ENCODE peak calls at places on chromosomes 7 and 10, in seven cellular contexts. Q, J, D, W, R, F and O are unnamed samples.
A peak's percentile ranks its signal among the peaks of the same experiment; 100 is the strongest.

GRCh38 chr7:128115821-128116723 is 84.8 kb upstream of the LRRC4 start:
- DNase-seq in Q (peak; percentile 22), R (no peak), D (peak; percentile 68), W (no peak), F (no peak), J (no peak), O (no peak)

GRCh38 chr10:132640326-132641125 is 102.9 kb downstream of the INPP5A start:
- DNase-seq in Q (no peak), W (no peak), F (no peak), J (no peak), R (peak; percentile 40), D (peak; percentile 74), O (no peak)

GRCh38 chr10:110414563-110415309 is 83.0 kb upstream of the DUSP5 start:
- DNase-seq in Q (peak; percentile 82), R (no peak), F (no peak), W (peak; percentile 79), J (no peak), D (no peak), O (peak; percentile 94)

GRCh38 chr10:123009105-123009805 is 449 bp downstream of the ACADSB start:
- DNase-seq in F (no peak), J (peak; percentile 41), D (no peak), Q (no peak), R (peak; percentile 60), W (peak; percentile 21), O (no peak)

GRCh38 chr7:107879400-107880035 is 11.5 kb upstream of the DLD start:
- DNase-seq in W (peak; percentile 70), F (no peak), D (no peak), Q (peak; percentile 26), R (no peak), J (peak; percentile 79), O (peak; percentile 62)

GRCh38 chr10:91472911-91473310 is 62.8 kb downstream of the HECTD2 start:
- DNase-seq in R (no peak), W (no peak), Q (no peak), D (no peak), F (no peak), J (no peak), O (no peak)

GRCh38 chr7:5696346-5697100 is 84.9 kb downstream of the RNF216 start:
- DNase-seq in W (no peak), R (no peak), J (no peak), Q (no peak), F (no peak), D (peak; percentile 64), O (no peak)

GRCh38 chr7:155886391-155887173 is 74.3 kb upstream of the SHH start:
- DNase-seq in Q (no peak), F (no peak), R (peak; percentile 42), D (peak; percentile 84), J (no peak), W (no peak), O (no peak)

GRCh38 chr10:17599089-17599488 is 18.1 kb downstream of the HACD1 start:
- DNase-seq in J (peak; percentile 48), W (peak; percentile 39), R (no peak), D (no peak), Q (no peak), F (no peak), O (peak; percentile 39)

GRCh38 chr7:120216947-120217346 is 56.0 kb upstream of the KCND2 start:
- DNase-seq in Q (peak; percentile 14), D (no peak), F (no peak), R (no peak), W (no peak), J (no peak), O (no peak)

GRCh38 chr10:80144302-80145131 is 12.0 kb downstream of the PLAC9 start:
- DNase-seq in Q (no peak), F (no peak), J (no peak), D (no peak), W (no peak), R (peak; percentile 65), O (peak; percentile 47)

GRCh38 chr10:86961481-86962091 is 3.2 kb downstream of the SNCG start:
- DNase-seq in J (peak; percentile 67), W (peak; percentile 38), D (peak; percentile 74), R (no peak), Q (no peak), F (no peak), O (peak; percentile 54)

GRCh38 chr10:3902809-3903410 is 117.9 kb upstream of the KLF6 start:
- DNase-seq in Q (no peak), J (peak; percentile 58), W (peak; percentile 68), R (no peak), F (no peak), D (no peak), O (no peak)

GRCh38 chr7:94510582-94511456 is 1.2 kb downstream of the CASD1 start:
- DNase-seq in J (peak; percentile 64), F (no peak), R (peak; percentile 68), W (peak; percentile 35), Q (no peak), D (no peak), O (peak; percentile 92)

GRCh38 chr10:649798-650690 is 39.4 kb downstream of the DIP2C start:
- DNase-seq in D (peak; percentile 81), J (peak; percentile 11), R (no peak), Q (no peak), W (peak; percentile 11), F (no peak), O (no peak)

GRCh38 chr7:158700008-158700407 is 4.6 kb downstream of the NCAPG2 start:
- DNase-seq in W (no peak), Q (no peak), D (no peak), R (no peak), J (no peak), F (no peak), O (peak; percentile 67)

GRCh38 chr10:59384761-59385160 is 22.4 kb upstream of the FAM13C start:
- DNase-seq in R (no peak), D (no peak), W (no peak), F (no peak), J (no peak), Q (no peak), O (no peak)

GRCh38 chr7:70693690-70694356 is 438.1 kb upstream of the GALNT17 start:
- DNase-seq in J (peak; percentile 76), Q (no peak), F (no peak), R (peak; percentile 95), W (peak; percentile 66), D (peak; percentile 92), O (peak; percentile 93)

GRCh38 chr10:71727429-71728217 is 8.0 kb upstream of the C10orf105 start:
- DNase-seq in R (peak; percentile 81), W (peak; percentile 40), F (no peak), J (peak; percentile 30), Q (no peak), D (no peak), O (peak; percentile 90)

GRCh38 chr7:134891262-134892001 is 94.9 kb upstream of the AGBL3 start:
- DNase-seq in F (no peak), J (peak; percentile 98), R (peak; percentile 88), Q (peak; percentile 89), D (no peak), W (peak; percentile 79), O (peak; percentile 98)

GRCh38 chr7:30252885-30253795 is 31.3 kb upstream of the ZNRF2 start:
- DNase-seq in J (no peak), D (no peak), F (no peak), R (peak; percentile 77), W (peak; percentile 18), Q (no peak), O (peak; percentile 91)

GRCh38 chr10:5525581-5526271 is 965 bp downstream of the CALML3 start:
- DNase-seq in F (no peak), R (peak; percentile 44), D (peak; percentile 86), J (no peak), W (no peak), Q (peak; percentile 66), O (no peak)

GRCh38 chr7:48887500-48887899 is 36.8 kb upstream of the CDC14C start:
- DNase-seq in F (no peak), R (peak; percentile 60), Q (peak; percentile 16), D (no peak), J (no peak), W (no peak), O (peak; percentile 35)

GRCh38 chr7:44709945-44710596 is 38.6 kb upstream of the ZMIZ2 start:
- DNase-seq in J (no peak), D (no peak), Q (no peak), W (no peak), R (no peak), F (no peak), O (no peak)

GRCh38 chr7:70634610-70635068 is 497.3 kb upstream of the GALNT17 start:
- DNase-seq in R (no peak), J (peak; percentile 74), D (no peak), Q (no peak), F (no peak), W (peak; percentile 96), O (no peak)

GRCh38 chr10:123278445-123278844 is 124.2 kb downstream of the BUB3 start:
- DNase-seq in R (no peak), D (no peak), J (no peak), W (no peak), F (no peak), Q (no peak), O (no peak)

GRCh38 chr10:31774291-31774900 is 154.2 kb downstream of the ARHGAP12 start:
- DNase-seq in D (no peak), W (peak; percentile 67), F (no peak), R (no peak), J (peak; percentile 53), Q (no peak), O (no peak)

GRCh38 chr7:2520808-2521146 is 1.2 kb downstream of the LFNG start:
- DNase-seq in D (no peak), F (no peak), R (no peak), J (peak; percentile 52), W (peak; percentile 47), Q (no peak), O (no peak)

GRCh38 chr7:127348247-127348631 is 44.3 kb downstream of the ZNF800 start:
- DNase-seq in W (no peak), Q (no peak), J (peak; percentile 9), D (no peak), F (no peak), R (no peak), O (no peak)